ENCODE peak calls at places on chromosomes 12 and 14, in ten cellular contexts. T, D, M, X, G, R, L, Q, O and W are unnamed samples.

GRCh38 chr12:119869720-119870119 is 7.4 kb downstream of the CIT start:
- DNase-seq in T (peak; percentile 84), D (peak; percentile 86), M (no peak), X (no peak), G (no peak), R (no peak), L (peak; percentile 72), Q (no peak), O (peak; percentile 31), W (no peak)

GRCh38 chr12:67671419-67671818 is 22.9 kb downstream of the DYRK2 start:
- DNase-seq in T (no peak), D (peak; percentile 86), M (no peak), X (no peak), G (no peak), R (no peak), L (peak; percentile 57), Q (no peak), O (no peak), W (no peak)

GRCh38 chr12:508795-509194 is 49.1 kb downstream of the B4GALNT3 start:
- DNase-seq in T (no peak), D (no peak), M (no peak), X (no peak), G (peak; percentile 47), R (no peak), L (no peak), Q (no peak), O (no peak), W (no peak)

GRCh38 chr14:35050652-35051051 is 4.6 kb downstream of the FAM177A1 start:
- DNase-seq in T (no peak), D (peak; percentile 60), M (no peak), X (peak; percentile 17), G (no peak), R (no peak), L (no peak), Q (no peak), O (no peak), W (no peak)

GRCh38 chr12:100608776-100609175 is 35.3 kb downstream of the GAS2L3 start:
- DNase-seq in T (no peak), D (no peak), M (no peak), X (peak; percentile 71), G (no peak), R (no peak), L (no peak), Q (no peak), O (no peak), W (no peak)

GRCh38 chr12:45220366-45220931 is 4.6 kb downstream of the ANO6 start:
- DNase-seq in T (no peak), D (no peak), M (no peak), X (no peak), G (no peak), R (no peak), L (no peak), Q (no peak), O (no peak), W (no peak)

GRCh38 chr12:10941916-10942607 is 3.0 kb upstream of the TAS2R14 start:
- DNase-seq in T (no peak), D (no peak), M (no peak), X (no peak), G (no peak), R (no peak), L (no peak), Q (no peak), O (no peak), W (peak; percentile 9)

GRCh38 chr12:128969480-128970055 is 116.3 kb downstream of the GLT1D1 start:
- DNase-seq in T (peak; percentile 8), D (peak; percentile 11), M (peak; percentile 89), X (peak; percentile 11), G (peak; percentile 92), R (peak; percentile 72), L (no peak), Q (peak; percentile 29), O (no peak), W (no peak)

GRCh38 chr12:59149995-59150642 is 229.8 kb upstream of the LRIG3 start:
- DNase-seq in T (peak; percentile 70), D (no peak), M (no peak), X (peak; percentile 94), G (peak; percentile 81), R (peak; percentile 32), L (peak; percentile 38), Q (no peak), O (peak; percentile 76), W (peak; percentile 13)